ENCODE peak calls at places on chromosomes 3 and 15, in nine cellular contexts. One of them, this sample, is unnamed.
A peak's percentile ranks its signal among the peaks of the same experiment; 100 is the strongest.

GRCh38 chr3:23601020-23601822 is 204.5 kb upstream of the UBE2E1 start:
- DNase-seq in stimulated activated CD8-positive, alpha-beta memory T cell treated with anti-CD3 and anti-CD28 coated beads, Interleukin-12 subunit alpha, Interleukin-12 subunit beta, amount 100 ng/mL, for 4 hours: no peak
- DNase-seq in A673: no peak
- DNase-seq in naive thymus-derived CD8-positive, alpha-beta T cell: no peak
- DNase-seq in dermis microvascular lymphatic vessel endothelial cell: no peak
- DNase-seq in activated T-cell treated with anti-CD3 and anti-CD28 coated beads for 1 hour: no peak
- DNase-seq in GDM1: no peak
- DNase-seq in A172: peak; percentile 25
- DNase-seq in WTC11: no peak
- DNase-seq in this sample: no peak

GRCh38 chr3:115784739-115785571 is 161.6 kb downstream of the GAP43 start:
- DNase-seq in activated T-cell treated with anti-CD3 and anti-CD28 coated beads for 1 hour: no peak
- DNase-seq in dermis microvascular lymphatic vessel endothelial cell: no peak
- DNase-seq in stimulated activated CD8-positive, alpha-beta memory T cell treated with anti-CD3 and anti-CD28 coated beads, Interleukin-12 subunit alpha, Interleukin-12 subunit beta, amount 100 ng/mL, for 4 hours: no peak
- DNase-seq in WTC11: no peak
- DNase-seq in A172: peak; percentile 51
- DNase-seq in A673: no peak
- DNase-seq in GDM1: no peak
- DNase-seq in naive thymus-derived CD8-positive, alpha-beta T cell: no peak
- DNase-seq in this sample: no peak

GRCh38 chr3:190378240-190378891 is 9.6 kb upstream of the CLDN16 start:
- DNase-seq in naive thymus-derived CD8-positive, alpha-beta T cell: no peak
- DNase-seq in A172: peak; percentile 56
- DNase-seq in activated T-cell treated with anti-CD3 and anti-CD28 coated beads for 1 hour: no peak
- DNase-seq in A673: no peak
- DNase-seq in dermis microvascular lymphatic vessel endothelial cell: no peak
- DNase-seq in stimulated activated CD8-positive, alpha-beta memory T cell treated with anti-CD3 and anti-CD28 coated beads, Interleukin-12 subunit alpha, Interleukin-12 subunit beta, amount 100 ng/mL, for 4 hours: no peak
- DNase-seq in WTC11: no peak
- DNase-seq in GDM1: no peak
- DNase-seq in this sample: no peak

GRCh38 chr3:100089802-100090668 is 24.3 kb downstream of the FILIP1L start:
- DNase-seq in activated T-cell treated with anti-CD3 and anti-CD28 coated beads for 1 hour: no peak
- DNase-seq in A673: peak; percentile 56
- DNase-seq in GDM1: no peak
- DNase-seq in stimulated activated CD8-positive, alpha-beta memory T cell treated with anti-CD3 and anti-CD28 coated beads, Interleukin-12 subunit alpha, Interleukin-12 subunit beta, amount 100 ng/mL, for 4 hours: no peak
- DNase-seq in naive thymus-derived CD8-positive, alpha-beta T cell: no peak
- DNase-seq in A172: peak; percentile 43
- DNase-seq in dermis microvascular lymphatic vessel endothelial cell: peak; percentile 38
- DNase-seq in WTC11: peak; percentile 43
- DNase-seq in this sample: no peak

GRCh38 chr3:43723121-43723734 is 32.5 kb downstream of the ABHD5 start:
- DNase-seq in GDM1: no peak
- DNase-seq in activated T-cell treated with anti-CD3 and anti-CD28 coated beads for 1 hour: no peak
- DNase-seq in A172: no peak
- DNase-seq in stimulated activated CD8-positive, alpha-beta memory T cell treated with anti-CD3 and anti-CD28 coated beads, Interleukin-12 subunit alpha, Interleukin-12 subunit beta, amount 100 ng/mL, for 4 hours: no peak
- DNase-seq in WTC11: no peak
- DNase-seq in A673: no peak
- DNase-seq in dermis microvascular lymphatic vessel endothelial cell: no peak
- DNase-seq in naive thymus-derived CD8-positive, alpha-beta T cell: no peak
- DNase-seq in this sample: no peak

GRCh38 chr15:74263473-74263872 is 27.3 kb downstream of the CCDC33 start:
- DNase-seq in WTC11: no peak
- DNase-seq in stimulated activated CD8-positive, alpha-beta memory T cell treated with anti-CD3 and anti-CD28 coated beads, Interleukin-12 subunit alpha, Interleukin-12 subunit beta, amount 100 ng/mL, for 4 hours: no peak
- DNase-seq in A172: no peak
- DNase-seq in activated T-cell treated with anti-CD3 and anti-CD28 coated beads for 1 hour: no peak
- DNase-seq in dermis microvascular lymphatic vessel endothelial cell: no peak
- DNase-seq in GDM1: no peak
- DNase-seq in A673: no peak
- DNase-seq in naive thymus-derived CD8-positive, alpha-beta T cell: no peak
- DNase-seq in this sample: no peak

GRCh38 chr15:43198992-43199391 is 13.8 kb downstream of the CCNDBP1 start:
- DNase-seq in stimulated activated CD8-positive, alpha-beta memory T cell treated with anti-CD3 and anti-CD28 coated beads, Interleukin-12 subunit alpha, Interleukin-12 subunit beta, amount 100 ng/mL, for 4 hours: no peak
- DNase-seq in GDM1: no peak
- DNase-seq in naive thymus-derived CD8-positive, alpha-beta T cell: no peak
- DNase-seq in WTC11: no peak
- DNase-seq in A172: no peak
- DNase-seq in dermis microvascular lymphatic vessel endothelial cell: no peak
- DNase-seq in activated T-cell treated with anti-CD3 and anti-CD28 coated beads for 1 hour: no peak
- DNase-seq in A673: no peak
- DNase-seq in this sample: no peak

GRCh38 chr3:63067999-63068645 is 192.9 kb upstream of the CADPS start:
- DNase-seq in dermis microvascular lymphatic vessel endothelial cell: peak; percentile 46
- DNase-seq in A172: peak; percentile 27
- DNase-seq in activated T-cell treated with anti-CD3 and anti-CD28 coated beads for 1 hour: no peak
- DNase-seq in WTC11: peak; percentile 42
- DNase-seq in stimulated activated CD8-positive, alpha-beta memory T cell treated with anti-CD3 and anti-CD28 coated beads, Interleukin-12 subunit alpha, Interleukin-12 subunit beta, amount 100 ng/mL, for 4 hours: no peak
- DNase-seq in A673: peak; percentile 49
- DNase-seq in naive thymus-derived CD8-positive, alpha-beta T cell: no peak
- DNase-seq in GDM1: no peak
- DNase-seq in this sample: no peak

GRCh38 chr15:48617619-48618018 is 27.9 kb downstream of the FBN1 start:
- DNase-seq in A172: no peak
- DNase-seq in dermis microvascular lymphatic vessel endothelial cell: no peak
- DNase-seq in naive thymus-derived CD8-positive, alpha-beta T cell: no peak
- DNase-seq in activated T-cell treated with anti-CD3 and anti-CD28 coated beads for 1 hour: no peak
- DNase-seq in WTC11: no peak
- DNase-seq in stimulated activated CD8-positive, alpha-beta memory T cell treated with anti-CD3 and anti-CD28 coated beads, Interleukin-12 subunit alpha, Interleukin-12 subunit beta, amount 100 ng/mL, for 4 hours: no peak
- DNase-seq in A673: no peak
- DNase-seq in GDM1: no peak
- DNase-seq in this sample: no peak

GRCh38 chr3:140708815-140709214 is 31.0 kb downstream of the TRIM42 start:
- DNase-seq in dermis microvascular lymphatic vessel endothelial cell: no peak
- DNase-seq in A673: no peak
- DNase-seq in stimulated activated CD8-positive, alpha-beta memory T cell treated with anti-CD3 and anti-CD28 coated beads, Interleukin-12 subunit alpha, Interleukin-12 subunit beta, amount 100 ng/mL, for 4 hours: no peak
- DNase-seq in A172: no peak
- DNase-seq in activated T-cell treated with anti-CD3 and anti-CD28 coated beads for 1 hour: no peak
- DNase-seq in GDM1: no peak
- DNase-seq in WTC11: no peak
- DNase-seq in naive thymus-derived CD8-positive, alpha-beta T cell: no peak
- DNase-seq in this sample: no peak

GRCh38 chr15:77160562-77161481 is 89.9 kb upstream of the TSPAN3 start:
- DNase-seq in activated T-cell treated with anti-CD3 and anti-CD28 coated beads for 1 hour: no peak
- DNase-seq in WTC11: no peak
- DNase-seq in stimulated activated CD8-positive, alpha-beta memory T cell treated with anti-CD3 and anti-CD28 coated beads, Interleukin-12 subunit alpha, Interleukin-12 subunit beta, amount 100 ng/mL, for 4 hours: no peak
- DNase-seq in dermis microvascular lymphatic vessel endothelial cell: peak; percentile 60
- DNase-seq in GDM1: peak; percentile 35
- DNase-seq in A673: no peak
- DNase-seq in naive thymus-derived CD8-positive, alpha-beta T cell: no peak
- DNase-seq in A172: no peak
- DNase-seq in this sample: no peak

GRCh38 chr3:98099848-98100247 is 12.9 kb downstream of the OR5AC2 start:
- DNase-seq in stimulated activated CD8-positive, alpha-beta memory T cell treated with anti-CD3 and anti-CD28 coated beads, Interleukin-12 subunit alpha, Interleukin-12 subunit beta, amount 100 ng/mL, for 4 hours: no peak
- DNase-seq in GDM1: no peak
- DNase-seq in A172: no peak
- DNase-seq in WTC11: no peak
- DNase-seq in A673: peak; percentile 5
- DNase-seq in activated T-cell treated with anti-CD3 and anti-CD28 coated beads for 1 hour: no peak
- DNase-seq in dermis microvascular lymphatic vessel endothelial cell: no peak
- DNase-seq in naive thymus-derived CD8-positive, alpha-beta T cell: no peak
- DNase-seq in this sample: no peak

GRCh38 chr3:143769663-143770062 is 78.6 kb downstream of the SLC9A9 start:
- DNase-seq in dermis microvascular lymphatic vessel endothelial cell: no peak
- DNase-seq in activated T-cell treated with anti-CD3 and anti-CD28 coated beads for 1 hour: no peak
- DNase-seq in WTC11: no peak
- DNase-seq in A673: no peak
- DNase-seq in stimulated activated CD8-positive, alpha-beta memory T cell treated with anti-CD3 and anti-CD28 coated beads, Interleukin-12 subunit alpha, Interleukin-12 subunit beta, amount 100 ng/mL, for 4 hours: no peak
- DNase-seq in GDM1: no peak
- DNase-seq in naive thymus-derived CD8-positive, alpha-beta T cell: no peak
- DNase-seq in A172: no peak
- DNase-seq in this sample: no peak

GRCh38 chr15:23687143-23687470 is at the start of gene NDN:
- DNase-seq in GDM1: no peak
- DNase-seq in activated T-cell treated with anti-CD3 and anti-CD28 coated beads for 1 hour: no peak
- DNase-seq in A172: no peak
- DNase-seq in naive thymus-derived CD8-positive, alpha-beta T cell: no peak
- DNase-seq in WTC11: peak; percentile 69
- DNase-seq in A673: no peak
- DNase-seq in stimulated activated CD8-positive, alpha-beta memory T cell treated with anti-CD3 and anti-CD28 coated beads, Interleukin-12 subunit alpha, Interleukin-12 subunit beta, amount 100 ng/mL, for 4 hours: no peak
- DNase-seq in dermis microvascular lymphatic vessel endothelial cell: no peak
- DNase-seq in this sample: no peak

GRCh38 chr15:61794881-61795280 is 265.4 kb downstream of the VPS13C start:
- DNase-seq in GDM1: no peak
- DNase-seq in A673: no peak
- DNase-seq in dermis microvascular lymphatic vessel endothelial cell: no peak
- DNase-seq in activated T-cell treated with anti-CD3 and anti-CD28 coated beads for 1 hour: no peak
- DNase-seq in naive thymus-derived CD8-positive, alpha-beta T cell: no peak
- DNase-seq in WTC11: no peak
- DNase-seq in stimulated activated CD8-positive, alpha-beta memory T cell treated with anti-CD3 and anti-CD28 coated beads, Interleukin-12 subunit alpha, Interleukin-12 subunit beta, amount 100 ng/mL, for 4 hours: no peak
- DNase-seq in A172: no peak
- DNase-seq in this sample: no peak

GRCh38 chr3:46946856-46947544 is 29.5 kb downstream of the CCDC12 start:
- DNase-seq in A172: peak; percentile 87
- DNase-seq in stimulated activated CD8-positive, alpha-beta memory T cell treated with anti-CD3 and anti-CD28 coated beads, Interleukin-12 subunit alpha, Interleukin-12 subunit beta, amount 100 ng/mL, for 4 hours: peak; percentile 58
- DNase-seq in naive thymus-derived CD8-positive, alpha-beta T cell: peak; percentile 14
- DNase-seq in GDM1: no peak
- DNase-seq in A673: no peak
- DNase-seq in dermis microvascular lymphatic vessel endothelial cell: peak; percentile 69
- DNase-seq in activated T-cell treated with anti-CD3 and anti-CD28 coated beads for 1 hour: peak; percentile 56
- DNase-seq in WTC11: no peak
- DNase-seq in this sample: peak; percentile 77

GRCh38 chr15:23395030-23395692 is 40.6 kb downstream of the GOLGA8S start:
- DNase-seq in WTC11: no peak
- DNase-seq in stimulated activated CD8-positive, alpha-beta memory T cell treated with anti-CD3 and anti-CD28 coated beads, Interleukin-12 subunit alpha, Interleukin-12 subunit beta, amount 100 ng/mL, for 4 hours: no peak
- DNase-seq in activated T-cell treated with anti-CD3 and anti-CD28 coated beads for 1 hour: no peak
- DNase-seq in dermis microvascular lymphatic vessel endothelial cell: no peak
- DNase-seq in GDM1: no peak
- DNase-seq in naive thymus-derived CD8-positive, alpha-beta T cell: no peak
- DNase-seq in A172: peak; percentile 85
- DNase-seq in A673: no peak
- DNase-seq in this sample: no peak

GRCh38 chr15:85777291-85778106 is 17.2 kb downstream of the KLHL25 start:
- DNase-seq in WTC11: no peak
- DNase-seq in A673: no peak
- DNase-seq in stimulated activated CD8-positive, alpha-beta memory T cell treated with anti-CD3 and anti-CD28 coated beads, Interleukin-12 subunit alpha, Interleukin-12 subunit beta, amount 100 ng/mL, for 4 hours: no peak
- DNase-seq in GDM1: no peak
- DNase-seq in dermis microvascular lymphatic vessel endothelial cell: no peak
- DNase-seq in A172: no peak
- DNase-seq in activated T-cell treated with anti-CD3 and anti-CD28 coated beads for 1 hour: no peak
- DNase-seq in naive thymus-derived CD8-positive, alpha-beta T cell: no peak
- DNase-seq in this sample: no peak

GRCh38 chr3:98778852-98779379 is 15.8 kb downstream of the ST3GAL6 start:
- DNase-seq in GDM1: no peak
- DNase-seq in activated T-cell treated with anti-CD3 and anti-CD28 coated beads for 1 hour: no peak
- DNase-seq in dermis microvascular lymphatic vessel endothelial cell: peak; percentile 97
- DNase-seq in naive thymus-derived CD8-positive, alpha-beta T cell: no peak
- DNase-seq in A172: peak; percentile 92
- DNase-seq in A673: peak; percentile 27
- DNase-seq in stimulated activated CD8-positive, alpha-beta memory T cell treated with anti-CD3 and anti-CD28 coated beads, Interleukin-12 subunit alpha, Interleukin-12 subunit beta, amount 100 ng/mL, for 4 hours: no peak
- DNase-seq in WTC11: no peak
- DNase-seq in this sample: no peak

GRCh38 chr15:96285306-96285705 is 45.2 kb upstream of the NR2F2 start:
- DNase-seq in dermis microvascular lymphatic vessel endothelial cell: no peak
- DNase-seq in activated T-cell treated with anti-CD3 and anti-CD28 coated beads for 1 hour: no peak
- DNase-seq in naive thymus-derived CD8-positive, alpha-beta T cell: no peak
- DNase-seq in WTC11: no peak
- DNase-seq in stimulated activated CD8-positive, alpha-beta memory T cell treated with anti-CD3 and anti-CD28 coated beads, Interleukin-12 subunit alpha, Interleukin-12 subunit beta, amount 100 ng/mL, for 4 hours: no peak
- DNase-seq in A673: peak; percentile 31
- DNase-seq in A172: peak; percentile 54
- DNase-seq in GDM1: no peak
- DNase-seq in this sample: no peak

GRCh38 chr3:102078864-102079808 is 229.8 kb downstream of the NFKBIZ start:
- DNase-seq in naive thymus-derived CD8-positive, alpha-beta T cell: no peak
- DNase-seq in A673: no peak
- DNase-seq in activated T-cell treated with anti-CD3 and anti-CD28 coated beads for 1 hour: no peak
- DNase-seq in stimulated activated CD8-positive, alpha-beta memory T cell treated with anti-CD3 and anti-CD28 coated beads, Interleukin-12 subunit alpha, Interleukin-12 subunit beta, amount 100 ng/mL, for 4 hours: no peak
- DNase-seq in WTC11: peak; percentile 18
- DNase-seq in GDM1: peak; percentile 63
- DNase-seq in A172: no peak
- DNase-seq in dermis microvascular lymphatic vessel endothelial cell: peak; percentile 62
- DNase-seq in this sample: no peak

GRCh38 chr15:76839173-76839572 is 66.0 kb downstream of the SCAPER start:
- DNase-seq in activated T-cell treated with anti-CD3 and anti-CD28 coated beads for 1 hour: no peak
- DNase-seq in WTC11: no peak
- DNase-seq in A172: no peak
- DNase-seq in A673: no peak
- DNase-seq in naive thymus-derived CD8-positive, alpha-beta T cell: no peak
- DNase-seq in dermis microvascular lymphatic vessel endothelial cell: no peak
- DNase-seq in GDM1: no peak
- DNase-seq in stimulated activated CD8-positive, alpha-beta memory T cell treated with anti-CD3 and anti-CD28 coated beads, Interleukin-12 subunit alpha, Interleukin-12 subunit beta, amount 100 ng/mL, for 4 hours: no peak
- DNase-seq in this sample: no peak

GRCh38 chr3:192417012-192417411 is 310.3 kb downstream of the FGF12 start:
- DNase-seq in naive thymus-derived CD8-positive, alpha-beta T cell: no peak
- DNase-seq in dermis microvascular lymphatic vessel endothelial cell: peak; percentile 63
- DNase-seq in activated T-cell treated with anti-CD3 and anti-CD28 coated beads for 1 hour: no peak
- DNase-seq in A172: no peak
- DNase-seq in GDM1: no peak
- DNase-seq in stimulated activated CD8-positive, alpha-beta memory T cell treated with anti-CD3 and anti-CD28 coated beads, Interleukin-12 subunit alpha, Interleukin-12 subunit beta, amount 100 ng/mL, for 4 hours: no peak
- DNase-seq in WTC11: no peak
- DNase-seq in A673: peak; percentile 59
- DNase-seq in this sample: no peak

This sample was measured in natural killer cell treated with Interleukin-12 subunit alpha and Interleukin-12 subunit beta and Interleukin-15 and Interleukin-18, amount 100 ng/mL, for 72 hours.